ENCODE peak calls at places on chromosomes 12 and 14, in four cellular contexts. One of them, this sample, is unnamed.
A peak's percentile ranks its signal among the peaks of the same experiment; 100 is the strongest.

GRCh38 chr12:38465020-38465419 is 148.4 kb downstream of the ALG10B start:
- DNase-seq in pancreas: no peak
- DNase-seq in CD8-positive, alpha-beta memory T cell: no peak
- DNase-seq in aorta: no peak
- DNase-seq in this sample: no peak

GRCh38 chr12:61023231-61023630 is 1237.0 kb upstream of the USP15 start:
- DNase-seq in pancreas: no peak
- DNase-seq in CD8-positive, alpha-beta memory T cell: no peak
- DNase-seq in aorta: peak; percentile 49
- DNase-seq in this sample: no peak

GRCh38 chr12:11812558-11813421 is 163.3 kb downstream of the ETV6 start:
- DNase-seq in pancreas: no peak
- DNase-seq in CD8-positive, alpha-beta memory T cell: no peak
- DNase-seq in aorta: no peak
- DNase-seq in this sample: no peak

GRCh38 chr12:23887055-23887835 is 62.2 kb downstream of the SOX5 start:
- DNase-seq in pancreas: no peak
- DNase-seq in CD8-positive, alpha-beta memory T cell: no peak
- DNase-seq in aorta: no peak
- DNase-seq in this sample: no peak

GRCh38 chr14:48456051-48456450 is 780.6 kb upstream of the MDGA2 start:
- DNase-seq in pancreas: no peak
- DNase-seq in CD8-positive, alpha-beta memory T cell: no peak
- DNase-seq in aorta: no peak
- DNase-seq in this sample: no peak

GRCh38 chr14:55599250-55599879 is 19.4 kb downstream of the KTN1 start:
- DNase-seq in pancreas: peak; percentile 47
- DNase-seq in CD8-positive, alpha-beta memory T cell: no peak
- DNase-seq in aorta: peak; percentile 83
- DNase-seq in this sample: peak; percentile 32

GRCh38 chr14:65832431-65833253 is 420.1 kb downstream of the FUT8 start:
- DNase-seq in pancreas: no peak
- DNase-seq in CD8-positive, alpha-beta memory T cell: no peak
- DNase-seq in aorta: no peak
- DNase-seq in this sample: no peak

GRCh38 chr12:45688188-45688587 is 41.3 kb upstream of the ARID2 start:
- DNase-seq in pancreas: no peak
- DNase-seq in CD8-positive, alpha-beta memory T cell: no peak
- DNase-seq in aorta: no peak
- DNase-seq in this sample: no peak

GRCh38 chr12:69284131-69284530 is 44.8 kb downstream of the CPSF6 start:
- DNase-seq in pancreas: peak; percentile 49
- DNase-seq in CD8-positive, alpha-beta memory T cell: peak; percentile 17
- DNase-seq in aorta: peak; percentile 92
- DNase-seq in this sample: peak; percentile 81

GRCh38 chr14:50308363-50308762 is 3.7 kb downstream of the L2HGDH start:
- DNase-seq in pancreas: no peak
- DNase-seq in CD8-positive, alpha-beta memory T cell: no peak
- DNase-seq in aorta: no peak
- DNase-seq in this sample: no peak

GRCh38 chr12:100199347-100200136 is 1.1 kb upstream of the ACTR6 start:
- DNase-seq in pancreas: peak; percentile 78
- DNase-seq in CD8-positive, alpha-beta memory T cell: peak; percentile 82
- DNase-seq in aorta: peak; percentile 92
- DNase-seq in this sample: peak; percentile 66

GRCh38 chr12:48820406-48820805 is 2.1 kb downstream of the CACNB3 start:
- DNase-seq in pancreas: no peak
- DNase-seq in CD8-positive, alpha-beta memory T cell: no peak
- DNase-seq in aorta: no peak
- DNase-seq in this sample: no peak

GRCh38 chr12:114335607-114336006 is 70.3 kb downstream of the TBX5 start:
- DNase-seq in pancreas: no peak
- DNase-seq in CD8-positive, alpha-beta memory T cell: no peak
- DNase-seq in aorta: no peak
- DNase-seq in this sample: no peak

GRCh38 chr12:42204819-42205218 is 33.2 kb downstream of the YAF2 start:
- DNase-seq in pancreas: no peak
- DNase-seq in CD8-positive, alpha-beta memory T cell: no peak
- DNase-seq in aorta: no peak
- DNase-seq in this sample: no peak

GRCh38 chr14:56482306-56482705 is 97.3 kb upstream of the TMEM260 start:
- DNase-seq in pancreas: no peak
- DNase-seq in CD8-positive, alpha-beta memory T cell: no peak
- DNase-seq in aorta: no peak
- DNase-seq in this sample: no peak

GRCh38 chr12:38053655-38054464 is 262.7 kb upstream of the ALG10B start:
- DNase-seq in pancreas: peak; percentile 48
- DNase-seq in CD8-positive, alpha-beta memory T cell: no peak
- DNase-seq in aorta: no peak
- DNase-seq in this sample: no peak

GRCh38 chr14:98952595-98953325 is 319.2 kb downstream of the BCL11B start:
- DNase-seq in pancreas: no peak
- DNase-seq in CD8-positive, alpha-beta memory T cell: no peak
- DNase-seq in aorta: no peak
- DNase-seq in this sample: no peak

GRCh38 chr14:51458563-51458955 is 193.2 kb upstream of the FRMD6 start:
- DNase-seq in pancreas: no peak
- DNase-seq in CD8-positive, alpha-beta memory T cell: no peak
- DNase-seq in aorta: no peak
- DNase-seq in this sample: no peak

GRCh38 chr14:52463375-52463774 is 88.9 kb downstream of the TXNDC16 start:
- DNase-seq in pancreas: no peak
- DNase-seq in CD8-positive, alpha-beta memory T cell: no peak
- DNase-seq in aorta: no peak
- DNase-seq in this sample: no peak

GRCh38 chr14:36719823-36720222 is 58.2 kb downstream of the PAX9 start:
- DNase-seq in pancreas: no peak
- DNase-seq in CD8-positive, alpha-beta memory T cell: no peak
- DNase-seq in aorta: no peak
- DNase-seq in this sample: no peak

GRCh38 chr12:104566244-104566993 is 109.7 kb downstream of the CHST11 start:
- DNase-seq in pancreas: no peak
- DNase-seq in CD8-positive, alpha-beta memory T cell: no peak
- DNase-seq in aorta: no peak
- DNase-seq in this sample: no peak

GRCh38 chr12:30021046-30021833 is 237.5 kb upstream of the TMTC1 start:
- DNase-seq in pancreas: no peak
- DNase-seq in CD8-positive, alpha-beta memory T cell: no peak
- DNase-seq in aorta: no peak
- DNase-seq in this sample: no peak

GRCh38 chr14:93759781-93760307 is 28.4 kb downstream of the PRIMA1 start:
- DNase-seq in pancreas: no peak
- DNase-seq in CD8-positive, alpha-beta memory T cell: no peak
- DNase-seq in aorta: peak; percentile 87
- DNase-seq in this sample: peak; percentile 68

GRCh38 chr14:43360239-43360638 is 1146.8 kb downstream of the FSCB start:
- DNase-seq in pancreas: no peak
- DNase-seq in CD8-positive, alpha-beta memory T cell: no peak
- DNase-seq in aorta: peak; percentile 35
- DNase-seq in this sample: no peak

GRCh38 chr12:3493225-3494049 is 2.4 kb downstream of the PRMT8 start:
- DNase-seq in pancreas: no peak
- DNase-seq in CD8-positive, alpha-beta memory T cell: no peak
- DNase-seq in aorta: no peak
- DNase-seq in this sample: peak; percentile 47

GRCh38 chr12:23083267-23083666 is 458.3 kb downstream of the ETNK1 start:
- DNase-seq in pancreas: no peak
- DNase-seq in CD8-positive, alpha-beta memory T cell: no peak
- DNase-seq in aorta: no peak
- DNase-seq in this sample: no peak

GRCh38 chr12:1773937-1774655 is 46.3 kb upstream of the LRTM2 start:
- DNase-seq in pancreas: no peak
- DNase-seq in CD8-positive, alpha-beta memory T cell: no peak
- DNase-seq in aorta: no peak
- DNase-seq in this sample: no peak

GRCh38 chr12:125461831-125462230 is 396.6 kb downstream of the AACS start:
- DNase-seq in pancreas: no peak
- DNase-seq in CD8-positive, alpha-beta memory T cell: no peak
- DNase-seq in aorta: no peak
- DNase-seq in this sample: no peak

GRCh38 chr12:92078167-92079053 is 67.2 kb downstream of the BTG1 start:
- DNase-seq in pancreas: no peak
- DNase-seq in CD8-positive, alpha-beta memory T cell: no peak
- DNase-seq in aorta: no peak
- DNase-seq in this sample: no peak

GRCh38 chr12:72214163-72214562 is 58.0 kb upstream of the TRHDE start:
- DNase-seq in pancreas: no peak
- DNase-seq in CD8-positive, alpha-beta memory T cell: no peak
- DNase-seq in aorta: no peak
- DNase-seq in this sample: no peak

GRCh38 chr14:51929156-51929555 is 60.2 kb upstream of the RTRAF start:
- DNase-seq in pancreas: no peak
- DNase-seq in CD8-positive, alpha-beta memory T cell: no peak
- DNase-seq in aorta: no peak
- DNase-seq in this sample: no peak

GRCh38 chr14:55711171-55711811 is 131.3 kb downstream of the KTN1 start:
- DNase-seq in pancreas: no peak
- DNase-seq in CD8-positive, alpha-beta memory T cell: no peak
- DNase-seq in aorta: no peak
- DNase-seq in this sample: no peak

GRCh38 chr12:91367234-91367849 is 184.7 kb upstream of the DCN start:
- DNase-seq in pancreas: no peak
- DNase-seq in CD8-positive, alpha-beta memory T cell: no peak
- DNase-seq in aorta: no peak
- DNase-seq in this sample: no peak

GRCh38 chr12:24668563-24668962 is 280.3 kb downstream of the BCAT1 start:
- DNase-seq in pancreas: no peak
- DNase-seq in CD8-positive, alpha-beta memory T cell: no peak
- DNase-seq in aorta: no peak
- DNase-seq in this sample: no peak

GRCh38 chr12:90978117-90978770 is 23.3 kb upstream of the CCER1 start:
- DNase-seq in pancreas: no peak
- DNase-seq in CD8-positive, alpha-beta memory T cell: no peak
- DNase-seq in aorta: no peak
- DNase-seq in this sample: no peak

GRCh38 chr14:104680806-104681688 is 8.4 kb upstream of the INF2 start:
- DNase-seq in pancreas: peak; percentile 83
- DNase-seq in CD8-positive, alpha-beta memory T cell: no peak
- DNase-seq in aorta: no peak
- DNase-seq in this sample: peak; percentile 49

GRCh38 chr12:122152754-122153153 is 21.3 kb downstream of the IL31 start:
- DNase-seq in pancreas: no peak
- DNase-seq in CD8-positive, alpha-beta memory T cell: no peak
- DNase-seq in aorta: no peak
- DNase-seq in this sample: no peak

GRCh38 chr14:21454843-21455550 is 926 bp downstream of the CHD8 start:
- DNase-seq in pancreas: no peak
- DNase-seq in CD8-positive, alpha-beta memory T cell: no peak
- DNase-seq in aorta: no peak
- DNase-seq in this sample: no peak

GRCh38 chr14:54395284-54395683 is 1.5 kb upstream of the CDKN3 start:
- DNase-seq in pancreas: no peak
- DNase-seq in CD8-positive, alpha-beta memory T cell: no peak
- DNase-seq in aorta: no peak
- DNase-seq in this sample: no peak
- H3K27ac ChIP-seq in pancreas: no peak overlapping the region
- H3K27ac ChIP-seq in CD8-positive, alpha-beta memory T cell: no peak overlapping the region
- H3K27ac ChIP-seq in aorta: no peak overlapping the region
- H3K27ac ChIP-seq in this sample: no peak overlapping the region

GRCh38 chr12:102543931-102544485 is 63.6 kb upstream of the IGF1 start:
- DNase-seq in pancreas: no peak
- DNase-seq in CD8-positive, alpha-beta memory T cell: no peak
- DNase-seq in aorta: no peak
- DNase-seq in this sample: no peak
- H3K27ac ChIP-seq in pancreas: no peak overlapping the region
- H3K27ac ChIP-seq in CD8-positive, alpha-beta memory T cell: no peak overlapping the region
- H3K27ac ChIP-seq in aorta: no peak overlapping the region
- H3K27ac ChIP-seq in this sample: no peak overlapping the region

GRCh38 chr14:91145396-91146160 is 31.7 kb downstream of the DGLUCY start:
- DNase-seq in pancreas: no peak
- DNase-seq in CD8-positive, alpha-beta memory T cell: no peak
- DNase-seq in aorta: no peak
- DNase-seq in this sample: no peak
- H3K27ac ChIP-seq in pancreas: no peak overlapping the region
- H3K27ac ChIP-seq in CD8-positive, alpha-beta memory T cell: no peak overlapping the region
- H3K27ac ChIP-seq in aorta: no peak overlapping the region
- H3K27ac ChIP-seq in this sample: peak overlapping the region; percentile 84

DNA sequence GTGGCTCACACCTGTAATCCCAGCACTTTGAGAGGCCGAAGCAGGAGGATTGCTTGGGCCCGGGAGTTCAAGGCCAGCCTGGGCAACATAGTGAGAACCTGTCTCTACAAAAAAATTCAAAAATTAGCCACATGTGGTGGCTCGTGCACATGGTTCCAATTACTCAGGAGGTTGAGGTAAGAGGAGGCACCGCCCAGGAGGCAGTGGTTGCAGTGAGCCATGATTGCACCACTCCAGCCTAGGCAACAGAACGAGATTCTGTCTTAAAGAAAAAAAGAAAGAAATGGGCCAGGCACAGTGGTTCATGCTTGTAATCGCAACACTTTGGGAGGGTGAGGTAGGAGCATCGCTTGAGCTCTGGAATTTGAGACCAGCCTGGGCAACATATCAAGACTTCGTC is 33.5 kb downstream of the MAP1LC3B2 start:
- DNase-seq in pancreas: no peak
- DNase-seq in CD8-positive, alpha-beta memory T cell: no peak
- DNase-seq in aorta: no peak
- DNase-seq in this sample: no peak
- H3K27ac ChIP-seq in pancreas: peak overlapping the region; percentile 67
- H3K27ac ChIP-seq in CD8-positive, alpha-beta memory T cell: no peak overlapping the region
- H3K27ac ChIP-seq in aorta: no peak overlapping the region
- H3K27ac ChIP-seq in this sample: peak overlapping the region; percentile 45

GRCh38 chr12:75978677-75979076 is 52.9 kb downstream of the PHLDA1 start:
- DNase-seq in pancreas: no peak
- DNase-seq in CD8-positive, alpha-beta memory T cell: no peak
- DNase-seq in aorta: no peak
- DNase-seq in this sample: no peak

GRCh38 chr12:75976913-75977312 is 54.7 kb downstream of the PHLDA1 start:
- DNase-seq in pancreas: no peak
- DNase-seq in CD8-positive, alpha-beta memory T cell: no peak
- DNase-seq in aorta: no peak
- DNase-seq in this sample: no peak

GRCh38 chr12:75976113-75976512 is 55.5 kb downstream of the PHLDA1 start:
- DNase-seq in pancreas: no peak
- DNase-seq in CD8-positive, alpha-beta memory T cell: no peak
- DNase-seq in aorta: no peak
- DNase-seq in this sample: no peak

GRCh38 chr12:75977952-75978671 is 53.5 kb downstream of the PHLDA1 start:
- DNase-seq in pancreas: peak; percentile 42
- DNase-seq in CD8-positive, alpha-beta memory T cell: peak; percentile 63
- DNase-seq in aorta: no peak
- DNase-seq in this sample: no peak

GRCh38 chr12:75977590-75977951 is 54.0 kb downstream of the PHLDA1 start:
- DNase-seq in pancreas: no peak
- DNase-seq in CD8-positive, alpha-beta memory T cell: no peak
- DNase-seq in aorta: no peak
- DNase-seq in this sample: no peak
- H3K27ac ChIP-seq in pancreas: peak overlapping the region; percentile 12
- H3K27ac ChIP-seq in CD8-positive, alpha-beta memory T cell: no peak overlapping the region
- H3K27ac ChIP-seq in aorta: peak overlapping the region; percentile 92
- H3K27ac ChIP-seq in this sample: peak overlapping the region; percentile 81

This sample was measured in left ventricle myocardium inferior.